ENCODE peak calls at places on chromosomes 11 and 22, in four cellular contexts. Q, U, E and H are unnamed samples.

GRCh38 chr11:23732026-23732425 is 764.8 kb upstream of the LUZP2 start:
- DNase-seq in Q (no peak), U (no peak), E (no peak), H (no peak)

GRCh38 chr11:42595856-42596255 is 715.9 kb upstream of the API5 start:
- DNase-seq in Q (no peak), U (no peak), E (no peak), H (no peak)

GRCh38 chr22:47172771-47173534 is 410.5 kb downstream of the TBC1D22A start:
- DNase-seq in Q (no peak), U (no peak), E (peak; percentile 69), H (peak; percentile 49)

GRCh38 chr11:18312663-18313420 is 9.1 kb downstream of the HPS5 start:
- DNase-seq in Q (no peak), U (peak; percentile 56), E (no peak), H (no peak)

GRCh38 chr11:20042025-20042639 is 118.1 kb downstream of the DBX1 start:
- DNase-seq in Q (no peak), U (no peak), E (no peak), H (no peak)

GRCh38 chr22:23804781-23805291 is 18.1 kb downstream of the SMARCB1 start:
- DNase-seq in Q (no peak), U (peak; percentile 71), E (no peak), H (no peak)

GRCh38 chr11:75233688-75234295 is 6.8 kb upstream of the TPBGL start:
- DNase-seq in Q (no peak), U (peak; percentile 50), E (peak; percentile 20), H (no peak)

GRCh38 chr11:2462986-2463765 is 18.4 kb downstream of the KCNQ1 start:
- DNase-seq in Q (no peak), U (no peak), E (peak; percentile 76), H (peak; percentile 65)

GRCh38 chr22:23849009-23850006 is 8.4 kb upstream of the SLC2A11 start:
- DNase-seq in Q (peak; percentile 71), U (peak; percentile 37), E (peak; percentile 90), H (peak; percentile 87)